ENCODE peak calls at places on chromosomes 5 and 9, in nine cellular contexts. One of them, this sample, is unnamed.

GRCh38 chr5:76715734-76716455 is at the start of gene F2R:
- DNase-seq in body of pancreas: no peak
- DNase-seq in psoas muscle: peak; percentile 59
- DNase-seq in A549: peak; percentile 79
- DNase-seq in thyroid gland: peak; percentile 49
- DNase-seq in heart right ventricle: peak; percentile 67
- DNase-seq in GM23248: peak; percentile 74
- DNase-seq in kidney: peak; percentile 82
- DNase-seq in IMR-90: peak; percentile 70
- DNase-seq in this sample: no peak

GRCh38 chr9:130938652-130939404 is at the start of gene FIBCD1:
- DNase-seq in body of pancreas: no peak
- DNase-seq in psoas muscle: no peak
- DNase-seq in A549: peak; percentile 67
- DNase-seq in thyroid gland: no peak
- DNase-seq in heart right ventricle: no peak
- DNase-seq in GM23248: peak; percentile 71
- DNase-seq in kidney: peak; percentile 73
- DNase-seq in IMR-90: peak; percentile 34
- DNase-seq in this sample: no peak

GRCh38 chr5:39541920-39542319 is 117.1 kb upstream of the DAB2 start:
- DNase-seq in body of pancreas: no peak
- DNase-seq in psoas muscle: no peak
- DNase-seq in A549: no peak
- DNase-seq in thyroid gland: no peak
- DNase-seq in heart right ventricle: no peak
- DNase-seq in GM23248: peak; percentile 31
- DNase-seq in kidney: no peak
- DNase-seq in IMR-90: peak; percentile 17
- DNase-seq in this sample: no peak

GRCh38 chr5:32331217-32331926 is 18.6 kb upstream of the MTMR12 start:
- DNase-seq in body of pancreas: peak; percentile 77
- DNase-seq in psoas muscle: no peak
- DNase-seq in A549: no peak
- DNase-seq in thyroid gland: peak; percentile 74
- DNase-seq in heart right ventricle: no peak
- DNase-seq in GM23248: no peak
- DNase-seq in kidney: no peak
- DNase-seq in IMR-90: no peak
- DNase-seq in this sample: no peak

GRCh38 chr9:104009853-104010252 is 84.3 kb upstream of the SMC2 start:
- DNase-seq in body of pancreas: no peak
- DNase-seq in psoas muscle: no peak
- DNase-seq in A549: no peak
- DNase-seq in thyroid gland: no peak
- DNase-seq in heart right ventricle: no peak
- DNase-seq in GM23248: no peak
- DNase-seq in kidney: no peak
- DNase-seq in IMR-90: no peak
- DNase-seq in this sample: no peak

GRCh38 chr9:114220129-114220541 is 64.8 kb downstream of the COL27A1 start:
- DNase-seq in body of pancreas: no peak
- DNase-seq in psoas muscle: no peak
- DNase-seq in A549: no peak
- DNase-seq in thyroid gland: no peak
- DNase-seq in heart right ventricle: no peak
- DNase-seq in GM23248: no peak
- DNase-seq in kidney: no peak
- DNase-seq in IMR-90: peak; percentile 80
- DNase-seq in this sample: no peak

GRCh38 chr5:130198927-130199326 is 294.7 kb downstream of the CHSY3 start:
- DNase-seq in body of pancreas: no peak
- DNase-seq in psoas muscle: no peak
- DNase-seq in A549: peak; percentile 28
- DNase-seq in thyroid gland: no peak
- DNase-seq in heart right ventricle: no peak
- DNase-seq in GM23248: peak; percentile 8
- DNase-seq in kidney: no peak
- DNase-seq in IMR-90: no peak
- DNase-seq in this sample: no peak

GRCh38 chr5:113654828-113655227 is 141.3 kb downstream of the YTHDC2 start:
- DNase-seq in body of pancreas: no peak
- DNase-seq in psoas muscle: no peak
- DNase-seq in A549: no peak
- DNase-seq in thyroid gland: no peak
- DNase-seq in heart right ventricle: no peak
- DNase-seq in GM23248: no peak
- DNase-seq in kidney: no peak
- DNase-seq in IMR-90: no peak
- DNase-seq in this sample: no peak

GRCh38 chr5:139577689-139578347 is 16.7 kb downstream of the UBE2D2 start:
- DNase-seq in body of pancreas: no peak
- DNase-seq in psoas muscle: no peak
- DNase-seq in A549: no peak
- DNase-seq in thyroid gland: no peak
- DNase-seq in heart right ventricle: no peak
- DNase-seq in GM23248: no peak
- DNase-seq in kidney: no peak
- DNase-seq in IMR-90: no peak
- DNase-seq in this sample: no peak

GRCh38 chr9:120475341-120475740 is 104.6 kb downstream of the CDK5RAP2 start:
- DNase-seq in body of pancreas: no peak
- DNase-seq in psoas muscle: peak; percentile 62
- DNase-seq in A549: no peak
- DNase-seq in thyroid gland: no peak
- DNase-seq in heart right ventricle: no peak
- DNase-seq in GM23248: peak; percentile 91
- DNase-seq in kidney: no peak
- DNase-seq in IMR-90: peak; percentile 52
- DNase-seq in this sample: no peak

GRCh38 chr9:133290751-133291302 is 15.8 kb upstream of the ABO start:
- DNase-seq in body of pancreas: no peak
- DNase-seq in psoas muscle: no peak
- DNase-seq in A549: no peak
- DNase-seq in thyroid gland: no peak
- DNase-seq in heart right ventricle: no peak
- DNase-seq in GM23248: no peak
- DNase-seq in kidney: no peak
- DNase-seq in IMR-90: no peak
- DNase-seq in this sample: no peak

GRCh38 chr5:142866563-142867275 is 96.5 kb downstream of the ARHGAP26 start:
- DNase-seq in body of pancreas: peak; percentile 75
- DNase-seq in psoas muscle: no peak
- DNase-seq in A549: peak; percentile 85
- DNase-seq in thyroid gland: peak; percentile 54
- DNase-seq in heart right ventricle: no peak
- DNase-seq in GM23248: peak; percentile 81
- DNase-seq in kidney: no peak
- DNase-seq in IMR-90: peak; percentile 73
- DNase-seq in this sample: no peak

DNA sequence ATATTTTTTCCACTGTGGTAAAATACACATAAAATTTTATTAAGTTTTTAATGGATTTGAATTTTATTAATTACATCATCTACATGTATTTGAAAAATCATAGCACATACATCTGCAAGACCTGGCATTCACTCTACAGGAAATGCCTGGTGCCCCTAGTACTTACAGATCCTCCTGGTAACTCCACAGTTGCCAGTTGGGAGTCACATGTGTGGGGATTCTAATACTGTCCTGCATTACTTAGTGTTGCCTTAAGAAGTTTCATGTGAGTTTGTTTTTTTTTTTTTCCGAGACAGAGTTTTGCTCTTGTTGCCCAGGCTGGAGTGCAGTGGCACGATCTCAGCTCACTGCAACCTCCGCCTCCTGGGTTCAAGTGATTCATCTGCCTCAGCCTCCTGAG is 18.1 kb downstream of the KDM3B start:
- DNase-seq in body of pancreas: no peak
- DNase-seq in psoas muscle: no peak
- DNase-seq in A549: no peak
- DNase-seq in thyroid gland: no peak
- DNase-seq in heart right ventricle: no peak
- DNase-seq in GM23248: peak; percentile 49
- DNase-seq in kidney: no peak
- DNase-seq in IMR-90: peak; percentile 21
- DNase-seq in this sample: no peak
- H3K27ac ChIP-seq in body of pancreas: no peak overlapping the region
- H3K27ac ChIP-seq in psoas muscle: peak overlapping the region; percentile 71
- H3K27ac ChIP-seq in A549: no peak overlapping the region
- H3K27ac ChIP-seq in thyroid gland: no peak overlapping the region
- H3K27ac ChIP-seq in heart right ventricle: no peak overlapping the region
- H3K27ac ChIP-seq in GM23248: peak overlapping the region; percentile 17
- H3K27ac ChIP-seq in kidney: no peak overlapping the region
- H3K27ac ChIP-seq in IMR-90: no peak overlapping the region
- H3K27ac ChIP-seq in this sample: no peak overlapping the region

GRCh38 chr9:127756233-127756632 is 21.1 kb upstream of the TOR2A start:
- DNase-seq in body of pancreas: no peak
- DNase-seq in psoas muscle: no peak
- DNase-seq in A549: no peak
- DNase-seq in thyroid gland: no peak
- DNase-seq in heart right ventricle: no peak
- DNase-seq in GM23248: no peak
- DNase-seq in kidney: no peak
- DNase-seq in IMR-90: no peak
- DNase-seq in this sample: no peak

GRCh38 chr9:127755558-127756060 is 20.5 kb upstream of the TOR2A start:
- DNase-seq in body of pancreas: no peak
- DNase-seq in psoas muscle: no peak
- DNase-seq in A549: no peak
- DNase-seq in thyroid gland: no peak
- DNase-seq in heart right ventricle: no peak
- DNase-seq in GM23248: no peak
- DNase-seq in kidney: no peak
- DNase-seq in IMR-90: no peak
- DNase-seq in this sample: no peak

GRCh38 chr9:127761061-127761460 is 17.4 kb downstream of the SH2D3C start:
- DNase-seq in body of pancreas: no peak
- DNase-seq in psoas muscle: no peak
- DNase-seq in A549: no peak
- DNase-seq in thyroid gland: no peak
- DNase-seq in heart right ventricle: no peak
- DNase-seq in GM23248: no peak
- DNase-seq in kidney: no peak
- DNase-seq in IMR-90: no peak
- DNase-seq in this sample: no peak

GRCh38 chr9:127761491-127761904 is 17.0 kb downstream of the SH2D3C start:
- DNase-seq in body of pancreas: no peak
- DNase-seq in psoas muscle: no peak
- DNase-seq in A549: no peak
- DNase-seq in thyroid gland: no peak
- DNase-seq in heart right ventricle: no peak
- DNase-seq in GM23248: no peak
- DNase-seq in kidney: no peak
- DNase-seq in IMR-90: no peak
- DNase-seq in this sample: no peak

DNA sequence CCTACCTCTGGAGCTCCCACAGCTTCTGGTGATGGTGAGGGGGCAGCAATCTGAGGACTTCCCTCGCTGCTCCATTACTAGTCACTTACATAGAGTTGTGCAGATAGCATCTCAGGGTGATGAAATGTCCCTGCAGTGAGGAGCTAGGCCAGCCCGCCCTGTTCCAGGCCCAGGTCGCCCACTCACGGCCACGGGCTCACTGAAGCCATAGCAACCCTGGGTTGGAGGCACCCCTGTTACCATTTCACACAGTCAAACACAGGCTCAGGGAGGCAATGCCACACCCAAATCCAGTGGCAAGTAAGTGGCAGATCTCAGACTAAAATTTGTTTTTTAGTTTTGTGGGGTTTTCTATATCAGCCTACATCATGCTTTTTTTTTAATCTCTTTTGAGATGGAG is 19.6 kb downstream of the SH2D3C start:
- DNase-seq in body of pancreas: no peak
- DNase-seq in psoas muscle: no peak
- DNase-seq in A549: no peak
- DNase-seq in thyroid gland: no peak
- DNase-seq in heart right ventricle: no peak
- DNase-seq in GM23248: no peak
- DNase-seq in kidney: no peak
- DNase-seq in IMR-90: no peak
- DNase-seq in this sample: no peak
- H3K27ac ChIP-seq in body of pancreas: no peak overlapping the region
- H3K27ac ChIP-seq in psoas muscle: no peak overlapping the region
- H3K27ac ChIP-seq in A549: no peak overlapping the region
- H3K27ac ChIP-seq in thyroid gland: peak overlapping the region; percentile 68
- H3K27ac ChIP-seq in heart right ventricle: peak overlapping the region; percentile 82
- H3K27ac ChIP-seq in GM23248: no peak overlapping the region
- H3K27ac ChIP-seq in kidney: no peak overlapping the region
- H3K27ac ChIP-seq in IMR-90: no peak overlapping the region
- H3K27ac ChIP-seq in this sample: no peak overlapping the region

GRCh38 chr9:134376386-134377142 is 50.3 kb downstream of the RXRA start:
- DNase-seq in body of pancreas: peak; percentile 33
- DNase-seq in psoas muscle: peak; percentile 68
- DNase-seq in A549: no peak
- DNase-seq in thyroid gland: peak; percentile 71
- DNase-seq in heart right ventricle: peak; percentile 54
- DNase-seq in GM23248: no peak
- DNase-seq in kidney: no peak
- DNase-seq in IMR-90: no peak
- DNase-seq in this sample: no peak

GRCh38 chr9:134377143-134377484 is 50.9 kb downstream of the RXRA start:
- DNase-seq in body of pancreas: no peak
- DNase-seq in psoas muscle: no peak
- DNase-seq in A549: no peak
- DNase-seq in thyroid gland: no peak
- DNase-seq in heart right ventricle: no peak
- DNase-seq in GM23248: no peak
- DNase-seq in kidney: no peak
- DNase-seq in IMR-90: no peak
- DNase-seq in this sample: no peak

GRCh38 chr9:134375011-134375390 is 48.7 kb downstream of the RXRA start:
- DNase-seq in body of pancreas: peak; percentile 93
- DNase-seq in psoas muscle: peak; percentile 86
- DNase-seq in A549: no peak
- DNase-seq in thyroid gland: no peak
- DNase-seq in heart right ventricle: peak; percentile 61
- DNase-seq in GM23248: peak; percentile 49
- DNase-seq in kidney: no peak
- DNase-seq in IMR-90: no peak
- DNase-seq in this sample: peak; percentile 80

GRCh38 chr9:134374301-134375010 is 48.2 kb downstream of the RXRA start:
- DNase-seq in body of pancreas: peak; percentile 76
- DNase-seq in psoas muscle: peak; percentile 84
- DNase-seq in A549: no peak
- DNase-seq in thyroid gland: peak; percentile 54
- DNase-seq in heart right ventricle: no peak
- DNase-seq in GM23248: no peak
- DNase-seq in kidney: no peak
- DNase-seq in IMR-90: no peak
- DNase-seq in this sample: no peak

GRCh38 chr9:134375430-134376385 is 49.5 kb downstream of the RXRA start:
- DNase-seq in body of pancreas: peak; percentile 73
- DNase-seq in psoas muscle: peak; percentile 88
- DNase-seq in A549: no peak
- DNase-seq in thyroid gland: peak; percentile 44
- DNase-seq in heart right ventricle: peak; percentile 67
- DNase-seq in GM23248: peak; percentile 56
- DNase-seq in kidney: no peak
- DNase-seq in IMR-90: no peak
- DNase-seq in this sample: no peak
- H3K27ac ChIP-seq in body of pancreas: peak overlapping the region; percentile 70
- H3K27ac ChIP-seq in psoas muscle: peak overlapping the region; percentile 92
- H3K27ac ChIP-seq in A549: peak overlapping the region; percentile 93
- H3K27ac ChIP-seq in thyroid gland: peak overlapping the region; percentile 78
- H3K27ac ChIP-seq in heart right ventricle: peak overlapping the region; percentile 97
- H3K27ac ChIP-seq in GM23248: peak overlapping the region; percentile 19
- H3K27ac ChIP-seq in kidney: peak overlapping the region; percentile 86
- H3K27ac ChIP-seq in IMR-90: no peak overlapping the region
- H3K27ac ChIP-seq in this sample: peak overlapping the region; percentile 89

GRCh38 chr9:70066418-70066817 is 22.8 kb downstream of the MAMDC2 start:
- DNase-seq in body of pancreas: no peak
- DNase-seq in psoas muscle: no peak
- DNase-seq in A549: no peak
- DNase-seq in thyroid gland: no peak
- DNase-seq in heart right ventricle: no peak
- DNase-seq in GM23248: no peak
- DNase-seq in kidney: no peak
- DNase-seq in IMR-90: no peak
- DNase-seq in this sample: no peak
- H3K27ac ChIP-seq in body of pancreas: no peak overlapping the region
- H3K27ac ChIP-seq in psoas muscle: no peak overlapping the region
- H3K27ac ChIP-seq in A549: no peak overlapping the region
- H3K27ac ChIP-seq in thyroid gland: no peak overlapping the region
- H3K27ac ChIP-seq in heart right ventricle: no peak overlapping the region
- H3K27ac ChIP-seq in GM23248: no peak overlapping the region
- H3K27ac ChIP-seq in kidney: no peak overlapping the region
- H3K27ac ChIP-seq in IMR-90: no peak overlapping the region
- H3K27ac ChIP-seq in this sample: no peak overlapping the region